ENCODE peak calls at places on chromosomes 13 and 19, in six cellular contexts. One of them, this sample, is unnamed.
A peak's percentile ranks its signal among the peaks of the same experiment; 100 is the strongest.

GRCh38 chr13:92590503-92590908 is 636.1 kb upstream of the GPC6 start:
- DNase-seq in GM12864: no peak
- DNase-seq in PC-3: peak; percentile 2
- DNase-seq in T-helper 22 cell: no peak
- DNase-seq in uterus: no peak
- DNase-seq in Panc1: no peak
- DNase-seq in this sample: no peak

GRCh38 chr13:45325806-45326205 is 15.2 kb downstream of the TPT1 start:
- DNase-seq in GM12864: no peak
- DNase-seq in Panc1: no peak
- DNase-seq in T-helper 22 cell: no peak
- DNase-seq in PC-3: peak; percentile 67
- DNase-seq in uterus: no peak
- DNase-seq in this sample: no peak

GRCh38 chr13:41565221-41565620 is 107.9 kb downstream of the RGCC start:
- DNase-seq in PC-3: no peak
- DNase-seq in GM12864: no peak
- DNase-seq in Panc1: no peak
- DNase-seq in uterus: no peak
- DNase-seq in T-helper 22 cell: no peak
- DNase-seq in this sample: no peak

GRCh38 chr19:56942749-56943148 is 102.2 kb upstream of the PEG3 start:
- DNase-seq in Panc1: no peak
- DNase-seq in uterus: no peak
- DNase-seq in GM12864: no peak
- DNase-seq in T-helper 22 cell: no peak
- DNase-seq in PC-3: no peak
- DNase-seq in this sample: no peak

GRCh38 chr19:39845621-39846175 is 481 bp downstream of the FBL start:
- DNase-seq in uterus: no peak
- DNase-seq in GM12864: no peak
- DNase-seq in T-helper 22 cell: no peak
- DNase-seq in Panc1: peak; percentile 84
- DNase-seq in PC-3: no peak
- DNase-seq in this sample: no peak

GRCh38 chr13:34085199-34085598 is 267.2 kb downstream of the RFC3 start:
- DNase-seq in T-helper 22 cell: no peak
- DNase-seq in GM12864: no peak
- DNase-seq in Panc1: no peak
- DNase-seq in uterus: no peak
- DNase-seq in PC-3: no peak
- DNase-seq in this sample: no peak

GRCh38 chr19:41877916-41878905 is 1.1 kb downstream of the CD79A start:
- DNase-seq in uterus: no peak
- DNase-seq in PC-3: no peak
- DNase-seq in GM12864: no peak
- DNase-seq in Panc1: no peak
- DNase-seq in T-helper 22 cell: no peak
- DNase-seq in this sample: no peak

GRCh38 chr19:35545855-35546381 is 492 bp downstream of the TMEM147 start:
- DNase-seq in uterus: peak; percentile 41
- DNase-seq in Panc1: no peak
- DNase-seq in GM12864: peak; percentile 68
- DNase-seq in T-helper 22 cell: peak; percentile 26
- DNase-seq in PC-3: peak; percentile 23
- DNase-seq in this sample: peak; percentile 68

GRCh38 chr13:95921485-95921884 is 131.7 kb downstream of the UGGT2 start:
- DNase-seq in PC-3: no peak
- DNase-seq in T-helper 22 cell: no peak
- DNase-seq in uterus: no peak
- DNase-seq in GM12864: no peak
- DNase-seq in Panc1: no peak
- DNase-seq in this sample: no peak

GRCh38 chr19:55308281-55308680 is 16.9 kb downstream of the TMEM150B start:
- DNase-seq in uterus: no peak
- DNase-seq in PC-3: no peak
- DNase-seq in GM12864: peak; percentile 42
- DNase-seq in Panc1: no peak
- DNase-seq in T-helper 22 cell: no peak
- DNase-seq in this sample: no peak

GRCh38 chr13:30431269-30431950 is 9.1 kb downstream of the UBE2L5 start:
- DNase-seq in uterus: no peak
- DNase-seq in GM12864: no peak
- DNase-seq in PC-3: peak; percentile 85
- DNase-seq in T-helper 22 cell: no peak
- DNase-seq in Panc1: no peak
- DNase-seq in this sample: peak; percentile 33

GRCh38 chr19:5609881-5610280 is 12.7 kb downstream of the SAFB2 start:
- DNase-seq in Panc1: no peak
- DNase-seq in PC-3: no peak
- DNase-seq in uterus: no peak
- DNase-seq in T-helper 22 cell: no peak
- DNase-seq in GM12864: no peak
- DNase-seq in this sample: no peak

GRCh38 chr19:33421368-33421767 is 47.9 kb downstream of the CEBPG start:
- DNase-seq in GM12864: no peak
- DNase-seq in uterus: no peak
- DNase-seq in T-helper 22 cell: no peak
- DNase-seq in PC-3: no peak
- DNase-seq in Panc1: no peak
- DNase-seq in this sample: no peak

GRCh38 chr13:22569830-22570229 is 610.9 kb upstream of the SGCG start:
- DNase-seq in uterus: no peak
- DNase-seq in Panc1: no peak
- DNase-seq in T-helper 22 cell: no peak
- DNase-seq in PC-3: no peak
- DNase-seq in GM12864: no peak
- DNase-seq in this sample: no peak

GRCh38 chr13:73754727-73755292 is 379.4 kb downstream of the KLF12 start:
- DNase-seq in GM12864: no peak
- DNase-seq in PC-3: peak; percentile 85
- DNase-seq in uterus: no peak
- DNase-seq in T-helper 22 cell: no peak
- DNase-seq in Panc1: peak; percentile 22
- DNase-seq in this sample: peak; percentile 73

GRCh38 chr19:47363758-47364529 is 14.8 kb downstream of the DHX34 start:
- DNase-seq in T-helper 22 cell: no peak
- DNase-seq in PC-3: no peak
- DNase-seq in Panc1: no peak
- DNase-seq in GM12864: no peak
- DNase-seq in uterus: no peak
- DNase-seq in this sample: peak; percentile 25

GRCh38 chr13:50650936-50651638 is 192.4 kb downstream of the DLEU7 start:
- DNase-seq in uterus: no peak
- DNase-seq in PC-3: no peak
- DNase-seq in Panc1: peak; percentile 1
- DNase-seq in T-helper 22 cell: no peak
- DNase-seq in GM12864: no peak
- DNase-seq in this sample: no peak

GRCh38 chr13:82661126-82661525 is 1221.1 kb downstream of the SLITRK1 start:
- DNase-seq in PC-3: no peak
- DNase-seq in T-helper 22 cell: no peak
- DNase-seq in Panc1: no peak
- DNase-seq in uterus: no peak
- DNase-seq in GM12864: no peak
- DNase-seq in this sample: no peak